ENCODE peak calls at places on chromosomes 2 and 18, in eight cellular contexts. S, Q, W, B, C, Y, O and X are unnamed samples.

GRCh38 chr2:224183086-224183485 is 144.0 kb upstream of the SERPINE2 start:
- DNase-seq in Y (no peak), B (no peak), C (no peak), W (no peak), O (no peak), S (no peak), Q (peak), X (no peak)

GRCh38 chr2:120793682-120794403 is 58.2 kb downstream of the GLI2 start:
- DNase-seq in O (peak), Q (peak), S (no peak), W (no peak), B (no peak), C (no peak), Y (no peak), X (no peak)

GRCh38 chr2:114933671-114934241 is 491.3 kb downstream of the DPP10 start:
- DNase-seq in S (no peak), O (no peak), C (no peak), B (no peak), W (no peak), Y (no peak), Q (no peak), X (no peak)

GRCh38 chr2:113111823-113112287 is 15.5 kb upstream of the IL1RN start:
- DNase-seq in S (no peak), Q (no peak), B (no peak), Y (no peak), C (no peak), W (no peak), O (no peak), X (no peak)

GRCh38 chr2:155356250-155356649 is 657.8 kb downstream of the KCNJ3 start:
- DNase-seq in O (no peak), Y (peak), B (no peak), W (no peak), Q (no peak), C (no peak), S (no peak), X (no peak)

GRCh38 chr2:241063093-241063551 is 39.0 kb downstream of the MTERF4 start:
- DNase-seq in C (no peak), W (no peak), B (no peak), O (no peak), Y (peak), S (no peak), Q (peak), X (no peak)

GRCh38 chr2:112713926-112714325 is 6.9 kb upstream of the NT5DC4 start:
- DNase-seq in B (no peak), Y (no peak), C (no peak), W (no peak), S (no peak), Q (no peak), O (no peak), X (no peak)

GRCh38 chr18:58412844-58413666 is 215.8 kb downstream of the ALPK2 start:
- DNase-seq in O (no peak), S (no peak), W (no peak), C (no peak), Y (no peak), B (no peak), Q (no peak), X (no peak)

GRCh38 chr2:109031481-109032228 is 42.6 kb upstream of the EDAR start:
- DNase-seq in S (peak), B (peak), O (peak), W (peak), Q (peak), C (no peak), Y (peak), X (peak)

GRCh38 chr18:44693030-44693784 is 12.5 kb downstream of the SETBP1 start:
- DNase-seq in C (peak), S (no peak), B (no peak), W (no peak), O (no peak), Q (peak), Y (no peak), X (no peak)

GRCh38 chr2:3535794-3536681 is 16.7 kb upstream of the ADI1 start:
- DNase-seq in S (peak), Q (peak), O (peak), B (peak), C (peak), W (peak), Y (no peak), X (no peak)

GRCh38 chr2:190563109-190563508 is 28.6 kb upstream of the NEMP2 start:
- DNase-seq in Q (no peak), S (no peak), C (no peak), W (no peak), O (no peak), Y (no peak), B (no peak), X (no peak)

GRCh38 chr18:644395-645004 is 13.0 kb upstream of the TYMS start:
- DNase-seq in Q (no peak), O (no peak), B (no peak), Y (no peak), W (no peak), C (peak), S (no peak), X (no peak)

GRCh38 chr2:73028841-73029240 is 42.7 kb downstream of the SFXN5 start:
- DNase-seq in O (peak), Y (no peak), B (no peak), C (no peak), W (no peak), Q (no peak), S (no peak), X (peak)

GRCh38 chr2:215982465-215982875 is 30.9 kb downstream of the MREG start:
- DNase-seq in C (peak), O (no peak), Y (no peak), S (peak), Q (peak), W (no peak), B (no peak), X (no peak)

GRCh38 chr2:210553371-210553770 is 3.0 kb upstream of the CPS1 start:
- DNase-seq in S (no peak), W (no peak), Y (no peak), Q (peak), B (no peak), C (no peak), O (peak), X (no peak)

GRCh38 chr2:238785528-238785860 is 62.4 kb upstream of the TWIST2 start:
- DNase-seq in Q (no peak), Y (no peak), O (no peak), B (no peak), S (no peak), W (no peak), C (no peak), X (no peak)

GRCh38 chr2:98555681-98556080 is 52.6 kb downstream of the COA5 start:
- DNase-seq in O (no peak), Q (no peak), S (no peak), C (no peak), W (peak), B (no peak), Y (no peak), X (no peak)

GRCh38 chr18:76378526-76379215 is 116.4 kb downstream of the ZNF516 start:
- DNase-seq in S (peak), O (no peak), Y (no peak), C (no peak), B (no peak), Q (no peak), W (peak), X (no peak)

GRCh38 chr2:196725882-196726281 is 73.6 kb downstream of the GTF3C3 start:
- DNase-seq in O (no peak), C (no peak), S (no peak), B (no peak), Q (no peak), Y (no peak), W (no peak), X (no peak)

GRCh38 chr2:238449909-238450417 is 23.2 kb downstream of the ASB1 start:
- DNase-seq in B (no peak), Y (peak), Q (peak), S (no peak), O (peak), W (peak), C (no peak), X (no peak)

GRCh38 chr18:42048150-42048549 is 93.1 kb downstream of the PIK3C3 start:
- DNase-seq in W (no peak), Y (no peak), O (peak), B (no peak), Q (peak), S (no peak), C (peak), X (no peak)

GRCh38 chr2:19574788-19575260 is 216.4 kb upstream of the OSR1 start:
- DNase-seq in O (peak), W (no peak), Y (no peak), C (peak), S (no peak), Q (no peak), B (no peak), X (no peak)

GRCh38 chr2:28951910-28952805 is 28.9 kb upstream of the TOGARAM2 start:
- DNase-seq in O (peak), W (no peak), B (no peak), C (no peak), Y (no peak), S (no peak), Q (peak), X (no peak)

GRCh38 chr2:127655209-127656073 is 9.5 kb downstream of the GPR17 start:
- DNase-seq in Q (no peak), C (no peak), S (no peak), W (peak), B (no peak), Y (no peak), O (no peak), X (no peak)

GRCh38 chr18:62925031-62925688 is 209.8 kb downstream of the PHLPP1 start:
- DNase-seq in W (no peak), O (no peak), S (no peak), Y (no peak), Q (no peak), B (no peak), C (peak), X (no peak)

GRCh38 chr2:203869610-203870042 is 2.1 kb downstream of the CTLA4 start:
- DNase-seq in C (no peak), S (no peak), O (no peak), W (no peak), B (no peak), Y (no peak), Q (peak), X (no peak)

GRCh38 chr2:50787636-50788035 is 244.3 kb downstream of the NRXN1 start:
- DNase-seq in B (no peak), S (no peak), Y (no peak), W (no peak), C (no peak), O (no peak), Q (no peak), X (no peak)

GRCh38 chr18:4267641-4268040 is 187.5 kb downstream of the DLGAP1 start:
- DNase-seq in Q (no peak), W (no peak), B (no peak), S (no peak), C (no peak), O (no peak), Y (no peak), X (no peak)

DNA sequence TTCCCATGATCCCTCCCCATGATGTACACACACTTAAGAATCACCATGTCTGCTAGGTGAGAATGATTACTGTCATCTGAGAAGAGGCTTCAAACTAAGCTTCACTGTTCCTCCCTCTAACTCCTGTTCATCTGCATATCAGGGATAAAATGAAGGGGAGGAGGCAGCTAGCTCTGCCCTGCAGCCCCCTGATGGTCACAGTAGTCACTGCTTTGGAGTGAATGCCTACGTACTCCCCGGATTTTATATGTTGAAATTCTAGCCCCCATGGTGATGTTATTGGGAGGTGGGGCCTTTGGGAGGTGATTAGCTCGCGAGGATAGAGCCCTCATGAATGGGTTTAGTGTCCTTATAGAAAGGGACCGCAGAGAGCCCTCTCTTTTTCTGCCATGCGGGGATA is 156.4 kb downstream of the NCKAP5 start:
- DNase-seq in B (no peak), Q (no peak), S (no peak), W (no peak), Y (no peak), C (no peak), O (no peak), X (no peak)
- TF ChIP-seq CTCF in B (no peak), Q (no peak), S (no peak), W (no peak), Y (no peak), C (no peak), O (no peak), X (no peak)

DNA sequence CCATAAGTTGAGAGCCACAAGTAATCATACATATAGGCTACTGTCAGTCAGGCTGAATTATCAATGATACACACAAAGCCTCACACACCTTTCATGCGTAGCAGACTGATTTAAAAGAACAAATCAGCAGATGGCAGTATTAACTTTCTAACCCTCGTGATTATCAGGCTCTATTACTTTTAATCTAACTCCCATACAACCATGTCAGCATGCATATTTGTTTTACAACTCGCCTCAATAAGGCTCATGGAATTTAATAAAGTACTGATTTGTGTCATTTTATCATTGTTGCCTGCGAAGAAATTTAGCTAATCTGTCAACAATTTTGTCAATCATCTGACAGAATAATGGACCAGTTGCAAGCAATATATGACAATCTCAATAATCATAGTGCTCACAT is 82.8 kb downstream of the SLC25A12 start:
- DNase-seq in B (no peak), S (no peak), Y (no peak), O (peak), C (no peak), Q (peak), W (no peak), X (no peak)
- TF ChIP-seq CTCF in B (peak), S (no peak), Y (peak), O (peak), C (peak), Q (peak), W (peak), X (no peak)

GRCh38 chr2:231613655-231614558 is 21.2 kb downstream of the TEX44 start:
- DNase-seq in B (peak), C (peak), W (peak), Q (peak), Y (peak), O (peak), S (peak), X (peak)
- TF ChIP-seq CTCF in B (peak), C (peak), W (peak), Q (no peak), Y (peak), O (no peak), S (no peak), X (no peak)

DNA sequence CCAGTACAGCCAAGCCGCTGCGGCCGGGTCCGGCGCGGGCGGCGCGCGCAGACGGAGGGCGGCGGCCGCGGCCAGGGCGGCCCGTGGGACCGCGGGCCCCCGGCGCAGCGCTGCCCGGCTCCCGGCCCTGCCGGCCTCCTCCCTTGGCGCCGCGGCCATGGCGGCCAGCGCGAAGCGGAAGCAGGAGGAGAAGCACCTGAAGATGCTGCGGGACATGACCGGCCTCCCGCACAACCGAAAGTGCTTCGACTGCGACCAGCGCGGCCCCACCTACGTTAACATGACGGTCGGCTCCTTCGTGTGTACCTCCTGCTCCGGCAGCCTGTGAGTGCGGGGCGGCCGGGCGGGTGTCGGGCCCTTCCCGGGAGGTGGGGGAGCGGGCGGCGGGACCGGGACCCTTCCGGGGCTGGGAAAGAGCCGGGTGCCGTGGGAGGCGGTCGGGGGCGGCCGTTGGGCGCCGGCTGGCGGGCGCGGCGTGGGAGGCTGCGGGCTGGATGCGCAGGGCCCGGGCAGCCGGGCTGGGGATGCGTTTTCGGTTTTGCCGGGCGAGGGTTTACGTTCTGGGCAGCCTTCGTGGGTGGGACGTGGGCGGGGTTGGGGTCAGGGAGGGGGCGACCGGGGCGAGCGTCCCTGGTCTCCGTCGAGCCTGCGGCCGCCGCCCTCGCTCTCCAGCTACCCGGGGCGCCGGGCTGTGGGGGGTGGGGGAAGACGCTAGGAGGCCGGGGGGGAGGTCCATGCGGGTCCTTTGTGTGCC is 486 bp downstream of the AGFG1 start:
- DNase-seq in Q (no peak), S (peak), B (peak), C (no peak), W (peak), O (no peak), Y (peak), X (peak)
- TF ChIP-seq CTCF in Q (no peak), S (no peak), B (no peak), C (no peak), W (no peak), O (no peak), Y (no peak), X (no peak)

GRCh38 chr2:237085261-237086221 is at the start of gene COPS8:
- DNase-seq in S (peak), B (peak), Y (peak), C (peak), Q (peak), W (peak), O (peak), X (peak)
- TF ChIP-seq CTCF in S (no peak), B (peak), Y (peak), C (peak), Q (peak), W (peak), O (peak), X (no peak)

DNA sequence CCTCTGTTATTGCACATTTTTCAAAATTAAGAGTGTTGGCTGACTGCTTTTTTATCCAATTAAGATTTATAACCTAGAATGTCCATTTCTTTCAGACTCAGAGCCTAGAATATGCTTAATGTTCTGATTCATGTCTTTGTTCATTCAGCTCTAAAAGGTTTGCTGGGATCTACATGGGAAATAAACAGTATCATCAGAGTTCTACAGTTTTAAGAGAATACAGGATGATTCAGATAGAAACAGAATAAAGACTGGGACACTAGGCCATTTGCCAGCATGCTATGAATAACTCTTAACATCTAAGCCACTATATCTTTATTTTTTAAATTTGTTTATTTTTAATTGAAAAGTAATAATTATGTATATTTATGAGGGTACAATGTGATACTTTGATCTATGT is 713.6 kb upstream of the CHAC2 start:
- DNase-seq in W (no peak), Y (no peak), Q (no peak), C (no peak), O (no peak), S (no peak), B (no peak), X (no peak)
- TF ChIP-seq CTCF in W (no peak), Y (no peak), Q (no peak), C (no peak), O (no peak), S (no peak), B (no peak), X (no peak)

DNA sequence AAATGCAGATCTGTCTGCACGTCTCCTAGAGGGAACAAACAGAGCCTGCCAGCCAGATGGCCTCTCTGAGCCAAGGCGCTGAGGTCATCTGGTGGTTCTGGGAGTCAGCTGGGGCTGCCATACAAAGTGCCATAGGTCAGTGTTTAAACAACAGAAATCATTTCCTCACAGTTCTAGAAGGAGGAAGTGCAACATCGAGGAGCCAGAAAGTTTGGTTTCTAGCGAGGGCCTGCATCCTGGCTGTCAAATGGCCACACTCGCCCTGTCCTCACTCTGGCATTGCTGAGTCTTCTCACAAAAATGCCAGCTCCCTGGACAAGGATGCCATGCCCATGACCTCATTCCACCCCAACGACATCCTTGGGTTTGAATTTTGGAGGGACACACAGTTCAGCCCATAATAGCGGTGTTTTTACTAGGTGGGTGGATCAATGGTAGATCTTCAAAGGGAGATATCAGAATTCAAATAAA is 59.6 kb downstream of the MYT1L start:
- DNase-seq in Y (no peak), B (no peak), O (no peak), W (no peak), Q (peak), C (no peak), S (no peak), X (peak)
- TF ChIP-seq CTCF in Y (no peak), B (no peak), O (no peak), W (no peak), Q (no peak), C (no peak), S (no peak), X (no peak)

GRCh38 chr2:9417725-9418124 is 5.6 kb downstream of the ITGB1BP1 start:
- DNase-seq in B (no peak), C (no peak), W (no peak), Y (no peak), Q (no peak), S (no peak), O (no peak), X (no peak)

GRCh38 chr2:9416267-9416961 is 6.9 kb downstream of the ITGB1BP1 start:
- DNase-seq in W (no peak), B (no peak), Q (no peak), C (peak), O (no peak), Y (no peak), S (no peak), X (no peak)

GRCh38 chr2:9415770-9416169 is 7.6 kb downstream of the ITGB1BP1 start:
- DNase-seq in C (no peak), S (no peak), Q (no peak), B (no peak), W (no peak), Y (no peak), O (no peak), X (no peak)

GRCh38 chr2:9418746-9419145 is 4.6 kb downstream of the ITGB1BP1 start:
- DNase-seq in B (no peak), S (no peak), O (no peak), W (no peak), C (no peak), Y (no peak), Q (no peak), X (no peak)

GRCh38 chr2:9416962-9417316 is 6.4 kb downstream of the ITGB1BP1 start:
- DNase-seq in O (no peak), C (no peak), Q (no peak), Y (no peak), W (no peak), S (no peak), B (no peak), X (no peak)
- TF ChIP-seq CTCF in O (no peak), C (no peak), Q (no peak), Y (no peak), W (no peak), S (no peak), B (no peak), X (no peak)

GRCh38 chr2:187915810-187916209 is 361.6 kb upstream of the TFPI start:
- DNase-seq in Q (no peak), C (no peak), B (no peak), W (no peak), S (no peak), Y (no peak), O (no peak), X (no peak)

GRCh38 chr2:187916799-187917198 is 362.6 kb upstream of the TFPI start:
- DNase-seq in B (no peak), S (no peak), Q (no peak), O (no peak), W (no peak), C (no peak), Y (no peak), X (no peak)

GRCh38 chr2:187917535-187917934 is 363.3 kb upstream of the TFPI start:
- DNase-seq in W (no peak), C (peak), Q (peak), O (peak), Y (no peak), S (no peak), B (no peak), X (no peak)

GRCh38 chr2:187912956-187913355 is 358.7 kb upstream of the TFPI start:
- DNase-seq in Q (peak), W (no peak), Y (no peak), O (no peak), B (no peak), S (no peak), C (no peak), X (no peak)
- TF ChIP-seq CTCF in Q (no peak), W (no peak), Y (no peak), O (no peak), B (no peak), S (no peak), C (no peak), X (no peak)

GRCh38 chr2:171832489-171832888 is 61.6 kb downstream of the SLC25A12 start:
- DNase-seq in Q (no peak), S (no peak), C (no peak), Y (no peak), W (no peak), B (no peak), O (no peak), X (no peak)
- TF ChIP-seq CTCF in Q (no peak), S (no peak), C (no peak), Y (no peak), W (no peak), B (no peak), O (no peak), X (no peak)